ENCODE peak calls at places on chromosomes 5 and 9, in seven cellular contexts. One of them, this sample, is unnamed. For H3K9me3, the result is how much of the 10 kb centered on the place peaks cover.

GRCh38 chr5:175444905-175445456 is 999 bp upstream of the DRD1 start:
- DNase-seq in psoas muscle: no peak
- DNase-seq in neuronal stem cell: no peak
- DNase-seq in endodermal cell: no peak
- DNase-seq in adrenal gland: no peak
- DNase-seq in AG04450: no peak
- DNase-seq in CD4-positive, CD25-positive, alpha-beta regulatory T cell: peak
- DNase-seq in this sample: no peak

GRCh38 chr9:125284855-125285254 is 23.2 kb downstream of the GAPVD1 start:
- DNase-seq in psoas muscle: no peak
- DNase-seq in neuronal stem cell: no peak
- DNase-seq in endodermal cell: no peak
- DNase-seq in adrenal gland: no peak
- DNase-seq in AG04450: no peak
- DNase-seq in CD4-positive, CD25-positive, alpha-beta regulatory T cell: no peak
- DNase-seq in this sample: no peak

GRCh38 chr5:94691947-94692346 is 73.5 kb downstream of the SLF1 start:
- DNase-seq in psoas muscle: no peak
- DNase-seq in neuronal stem cell: no peak
- DNase-seq in endodermal cell: no peak
- DNase-seq in adrenal gland: no peak
- DNase-seq in AG04450: no peak
- DNase-seq in CD4-positive, CD25-positive, alpha-beta regulatory T cell: no peak
- DNase-seq in this sample: no peak

GRCh38 chr9:114460513-114461225 is 44.6 kb downstream of the WHRN start:
- DNase-seq in psoas muscle: no peak
- DNase-seq in neuronal stem cell: no peak
- DNase-seq in endodermal cell: no peak
- DNase-seq in adrenal gland: peak
- DNase-seq in AG04450: no peak
- DNase-seq in CD4-positive, CD25-positive, alpha-beta regulatory T cell: no peak
- DNase-seq in this sample: no peak

GRCh38 chr9:121499427-121500164 is at the start of gene GGTA1:
- DNase-seq in psoas muscle: peak
- DNase-seq in neuronal stem cell: peak
- DNase-seq in endodermal cell: peak
- DNase-seq in adrenal gland: peak
- DNase-seq in AG04450: no peak
- DNase-seq in CD4-positive, CD25-positive, alpha-beta regulatory T cell: no peak
- DNase-seq in this sample: peak

GRCh38 chr5:173853370-173854131 is 34.6 kb upstream of the CPEB4 start:
- DNase-seq in psoas muscle: no peak
- DNase-seq in neuronal stem cell: no peak
- DNase-seq in endodermal cell: no peak
- DNase-seq in adrenal gland: no peak
- DNase-seq in AG04450: no peak
- DNase-seq in CD4-positive, CD25-positive, alpha-beta regulatory T cell: no peak
- DNase-seq in this sample: no peak

GRCh38 chr5:179864686-179865085 is 6.1 kb upstream of the MRNIP start:
- DNase-seq in psoas muscle: no peak
- DNase-seq in neuronal stem cell: no peak
- DNase-seq in endodermal cell: no peak
- DNase-seq in adrenal gland: no peak
- DNase-seq in AG04450: no peak
- DNase-seq in CD4-positive, CD25-positive, alpha-beta regulatory T cell: no peak
- DNase-seq in this sample: no peak

GRCh38 chr5:115452083-115452482 is 92.5 kb downstream of the FEM1C start:
- DNase-seq in psoas muscle: no peak
- DNase-seq in neuronal stem cell: no peak
- DNase-seq in endodermal cell: no peak
- DNase-seq in adrenal gland: no peak
- DNase-seq in AG04450: no peak
- DNase-seq in CD4-positive, CD25-positive, alpha-beta regulatory T cell: no peak
- DNase-seq in this sample: peak

GRCh38 chr9:87787735-87788134 is 61.8 kb downstream of the CTSL start:
- DNase-seq in psoas muscle: no peak
- DNase-seq in neuronal stem cell: no peak
- DNase-seq in endodermal cell: no peak
- DNase-seq in adrenal gland: no peak
- DNase-seq in AG04450: no peak
- DNase-seq in CD4-positive, CD25-positive, alpha-beta regulatory T cell: no peak
- DNase-seq in this sample: no peak

GRCh38 chr9:106963684-106964083 is 100.7 kb downstream of the ZNF462 start:
- DNase-seq in psoas muscle: no peak
- DNase-seq in neuronal stem cell: no peak
- DNase-seq in endodermal cell: no peak
- DNase-seq in adrenal gland: no peak
- DNase-seq in AG04450: no peak
- DNase-seq in CD4-positive, CD25-positive, alpha-beta regulatory T cell: no peak
- DNase-seq in this sample: no peak

GRCh38 chr5:69048233-69048632 is 45.6 kb upstream of the SLC30A5 start:
- DNase-seq in psoas muscle: no peak
- DNase-seq in neuronal stem cell: no peak
- DNase-seq in endodermal cell: no peak
- DNase-seq in adrenal gland: no peak
- DNase-seq in AG04450: no peak
- DNase-seq in CD4-positive, CD25-positive, alpha-beta regulatory T cell: no peak
- DNase-seq in this sample: no peak

GRCh38 chr9:13524245-13524644 is 244.8 kb upstream of the MPDZ start:
- DNase-seq in psoas muscle: no peak
- DNase-seq in neuronal stem cell: no peak
- DNase-seq in endodermal cell: no peak
- DNase-seq in adrenal gland: no peak
- DNase-seq in AG04450: no peak
- DNase-seq in CD4-positive, CD25-positive, alpha-beta regulatory T cell: no peak
- DNase-seq in this sample: no peak

GRCh38 chr5:10045376-10045775 is 204.3 kb downstream of the ATPSCKMT start:
- DNase-seq in psoas muscle: no peak
- DNase-seq in neuronal stem cell: no peak
- DNase-seq in endodermal cell: no peak
- DNase-seq in adrenal gland: no peak
- DNase-seq in AG04450: no peak
- DNase-seq in CD4-positive, CD25-positive, alpha-beta regulatory T cell: no peak
- DNase-seq in this sample: no peak

GRCh38 chr5:6631441-6631840 is 1.4 kb downstream of the NSUN2 start:
- DNase-seq in psoas muscle: no peak
- DNase-seq in neuronal stem cell: no peak
- DNase-seq in endodermal cell: no peak
- DNase-seq in adrenal gland: no peak
- DNase-seq in AG04450: no peak
- DNase-seq in CD4-positive, CD25-positive, alpha-beta regulatory T cell: no peak
- DNase-seq in this sample: no peak

GRCh38 chr5:43033845-43034590 is 6.1 kb downstream of the ANXA2R start:
- DNase-seq in psoas muscle: no peak
- DNase-seq in neuronal stem cell: no peak
- DNase-seq in endodermal cell: peak
- DNase-seq in adrenal gland: no peak
- DNase-seq in AG04450: no peak
- DNase-seq in CD4-positive, CD25-positive, alpha-beta regulatory T cell: no peak
- DNase-seq in this sample: no peak

GRCh38 chr5:140322751-140323731 is 20.1 kb upstream of the PFDN1 start:
- DNase-seq in psoas muscle: no peak
- DNase-seq in neuronal stem cell: no peak
- DNase-seq in endodermal cell: peak
- DNase-seq in adrenal gland: peak
- DNase-seq in AG04450: peak
- DNase-seq in CD4-positive, CD25-positive, alpha-beta regulatory T cell: no peak
- DNase-seq in this sample: no peak

GRCh38 chr5:67455987-67456386 is 259.4 kb upstream of the CD180 start:
- DNase-seq in psoas muscle: no peak
- DNase-seq in neuronal stem cell: no peak
- DNase-seq in endodermal cell: no peak
- DNase-seq in adrenal gland: no peak
- DNase-seq in AG04450: no peak
- DNase-seq in CD4-positive, CD25-positive, alpha-beta regulatory T cell: no peak
- DNase-seq in this sample: no peak

GRCh38 chr9:6829027-6829426 is 71.3 kb downstream of the KDM4C start:
- DNase-seq in psoas muscle: no peak
- DNase-seq in neuronal stem cell: no peak
- DNase-seq in endodermal cell: no peak
- DNase-seq in adrenal gland: no peak
- DNase-seq in AG04450: no peak
- DNase-seq in CD4-positive, CD25-positive, alpha-beta regulatory T cell: no peak
- DNase-seq in this sample: no peak

GRCh38 chr5:36240779-36241635 is 718 bp downstream of the NADK2 start:
- DNase-seq in psoas muscle: peak
- DNase-seq in neuronal stem cell: peak
- DNase-seq in endodermal cell: peak
- DNase-seq in adrenal gland: peak
- DNase-seq in AG04450: peak
- DNase-seq in CD4-positive, CD25-positive, alpha-beta regulatory T cell: peak
- DNase-seq in this sample: peak

GRCh38 chr5:16983022-16983639 is 47.0 kb upstream of the MYO10 start:
- DNase-seq in psoas muscle: no peak
- DNase-seq in neuronal stem cell: no peak
- DNase-seq in endodermal cell: no peak
- DNase-seq in adrenal gland: no peak
- DNase-seq in AG04450: no peak
- DNase-seq in CD4-positive, CD25-positive, alpha-beta regulatory T cell: no peak
- DNase-seq in this sample: no peak

GRCh38 chr5:14171621-14172020 is 28.5 kb downstream of the TRIO start:
- DNase-seq in psoas muscle: no peak
- DNase-seq in neuronal stem cell: no peak
- DNase-seq in endodermal cell: no peak
- DNase-seq in adrenal gland: no peak
- DNase-seq in AG04450: no peak
- DNase-seq in CD4-positive, CD25-positive, alpha-beta regulatory T cell: no peak
- DNase-seq in this sample: no peak

GRCh38 chr9:85569988-85570387 is 171.8 kb downstream of the AGTPBP1 start:
- DNase-seq in psoas muscle: no peak
- DNase-seq in neuronal stem cell: no peak
- DNase-seq in endodermal cell: no peak
- DNase-seq in adrenal gland: no peak
- DNase-seq in AG04450: no peak
- DNase-seq in CD4-positive, CD25-positive, alpha-beta regulatory T cell: no peak
- DNase-seq in this sample: no peak

GRCh38 chr5:1544294-1545010 is 20.7 kb upstream of the LPCAT1 start:
- DNase-seq in psoas muscle: no peak
- DNase-seq in neuronal stem cell: no peak
- DNase-seq in endodermal cell: no peak
- DNase-seq in adrenal gland: no peak
- DNase-seq in AG04450: no peak
- DNase-seq in CD4-positive, CD25-positive, alpha-beta regulatory T cell: no peak
- DNase-seq in this sample: peak

GRCh38 chr9:16192403-16193017 is 639.7 kb downstream of the CCDC171 start:
- DNase-seq in psoas muscle: no peak
- DNase-seq in neuronal stem cell: no peak
- DNase-seq in endodermal cell: no peak
- DNase-seq in adrenal gland: no peak
- DNase-seq in AG04450: no peak
- DNase-seq in CD4-positive, CD25-positive, alpha-beta regulatory T cell: no peak
- DNase-seq in this sample: no peak

GRCh38 chr9:115514454-115514853 is 396.5 kb upstream of the TNC start:
- DNase-seq in psoas muscle: no peak
- DNase-seq in neuronal stem cell: no peak
- DNase-seq in endodermal cell: no peak
- DNase-seq in adrenal gland: no peak
- DNase-seq in AG04450: no peak
- DNase-seq in CD4-positive, CD25-positive, alpha-beta regulatory T cell: no peak
- DNase-seq in this sample: no peak

GRCh38 chr5:11252523-11252922 is 491.5 kb upstream of the DAP start:
- DNase-seq in psoas muscle: no peak
- DNase-seq in neuronal stem cell: no peak
- DNase-seq in endodermal cell: no peak
- DNase-seq in adrenal gland: no peak
- DNase-seq in AG04450: no peak
- DNase-seq in CD4-positive, CD25-positive, alpha-beta regulatory T cell: no peak
- DNase-seq in this sample: no peak

GRCh38 chr5:93399675-93400074 is 181.3 kb downstream of the NR2F1-AS1 start:
- DNase-seq in psoas muscle: no peak
- DNase-seq in neuronal stem cell: no peak
- DNase-seq in endodermal cell: no peak
- DNase-seq in adrenal gland: no peak
- DNase-seq in AG04450: no peak
- DNase-seq in CD4-positive, CD25-positive, alpha-beta regulatory T cell: no peak
- DNase-seq in this sample: no peak

GRCh38 chr9:86641970-86642369 is 287.8 kb upstream of the TUT7 start:
- DNase-seq in psoas muscle: no peak
- DNase-seq in neuronal stem cell: no peak
- DNase-seq in endodermal cell: no peak
- DNase-seq in adrenal gland: no peak
- DNase-seq in AG04450: no peak
- DNase-seq in CD4-positive, CD25-positive, alpha-beta regulatory T cell: no peak
- DNase-seq in this sample: no peak

GRCh38 chr5:9712506-9713285 is 82.5 kb upstream of the TAS2R1 start:
- DNase-seq in psoas muscle: no peak
- DNase-seq in neuronal stem cell: no peak
- DNase-seq in endodermal cell: no peak
- DNase-seq in adrenal gland: no peak
- DNase-seq in AG04450: peak
- DNase-seq in CD4-positive, CD25-positive, alpha-beta regulatory T cell: no peak
- DNase-seq in this sample: no peak

GRCh38 chr5:76085286-76085579 is 2.0 kb downstream of the SV2C start:
- DNase-seq in psoas muscle: no peak
- DNase-seq in neuronal stem cell: no peak
- DNase-seq in endodermal cell: no peak
- DNase-seq in adrenal gland: no peak
- DNase-seq in AG04450: no peak
- DNase-seq in CD4-positive, CD25-positive, alpha-beta regulatory T cell: no peak
- DNase-seq in this sample: no peak
- H3K4me3 ChIP-seq in psoas muscle: no peak
- H3K4me3 ChIP-seq in neuronal stem cell: no peak
- H3K4me3 ChIP-seq in endodermal cell: peak
- H3K4me3 ChIP-seq in adrenal gland: no peak
- H3K4me3 ChIP-seq in AG04450: no peak
- H3K4me3 ChIP-seq in CD4-positive, CD25-positive, alpha-beta regulatory T cell: no peak
- H3K4me3 ChIP-seq in this sample: no peak

DNA sequence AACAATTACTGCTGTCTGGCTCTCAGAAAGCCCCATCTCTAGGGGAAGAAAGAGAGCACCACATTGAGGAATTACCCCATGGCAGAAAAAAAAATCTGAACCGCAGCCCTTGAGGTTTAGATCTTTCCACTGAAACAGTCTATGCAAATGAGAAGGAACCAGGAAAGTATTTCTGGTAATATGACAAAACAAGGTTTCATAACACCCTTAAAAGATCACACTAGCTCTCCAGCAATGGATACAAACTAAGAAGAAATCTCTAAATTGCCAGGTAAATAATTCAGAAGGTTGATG is 427.1 kb downstream of the PRELID2 start:
- DNase-seq in psoas muscle: no peak
- DNase-seq in neuronal stem cell: no peak
- DNase-seq in endodermal cell: no peak
- DNase-seq in adrenal gland: no peak
- DNase-seq in AG04450: no peak
- DNase-seq in CD4-positive, CD25-positive, alpha-beta regulatory T cell: no peak
- DNase-seq in this sample: no peak
- H3K9me3 ChIP-seq in psoas muscle: under half
- H3K9me3 ChIP-seq in neuronal stem cell: under half
- H3K9me3 ChIP-seq in endodermal cell: under half
- H3K9me3 ChIP-seq in adrenal gland: under half
- H3K9me3 ChIP-seq in AG04450: under half
- H3K9me3 ChIP-seq in CD4-positive, CD25-positive, alpha-beta regulatory T cell: under half
- H3K9me3 ChIP-seq in this sample: under half

GRCh38 chr5:25444697-25445096 is 799.9 kb upstream of the CDH10 start:
- DNase-seq in psoas muscle: no peak
- DNase-seq in neuronal stem cell: no peak
- DNase-seq in endodermal cell: no peak
- DNase-seq in adrenal gland: no peak
- DNase-seq in AG04450: no peak
- DNase-seq in CD4-positive, CD25-positive, alpha-beta regulatory T cell: no peak
- DNase-seq in this sample: no peak
- H3K4me3 ChIP-seq in psoas muscle: no peak
- H3K4me3 ChIP-seq in neuronal stem cell: no peak
- H3K4me3 ChIP-seq in endodermal cell: peak
- H3K4me3 ChIP-seq in adrenal gland: no peak
- H3K4me3 ChIP-seq in AG04450: no peak
- H3K4me3 ChIP-seq in CD4-positive, CD25-positive, alpha-beta regulatory T cell: no peak
- H3K4me3 ChIP-seq in this sample: no peak

GRCh38 chr9:137947012-137947411 is 69.4 kb downstream of the CACNA1B start:
- DNase-seq in psoas muscle: no peak
- DNase-seq in neuronal stem cell: no peak
- DNase-seq in endodermal cell: no peak
- DNase-seq in adrenal gland: no peak
- DNase-seq in AG04450: no peak
- DNase-seq in CD4-positive, CD25-positive, alpha-beta regulatory T cell: no peak
- DNase-seq in this sample: no peak
- H3K9me3 ChIP-seq in psoas muscle: under half
- H3K9me3 ChIP-seq in neuronal stem cell: under half
- H3K9me3 ChIP-seq in endodermal cell: half or more
- H3K9me3 ChIP-seq in adrenal gland: under half
- H3K9me3 ChIP-seq in AG04450: half or more
- H3K9me3 ChIP-seq in CD4-positive, CD25-positive, alpha-beta regulatory T cell: under half
- H3K9me3 ChIP-seq in this sample: under half

This sample was measured in colonic mucosa.